ENCODE peak calls at places on chromosomes 7 and 10, in seven cellular contexts. C is HL-60, I is A673, O is Calu3, S is cardiac fibroblast, X is thoracic aorta, H is tibial artery. J is an unnamed sample.

GRCh38 chr10:80357000-80357803 is 621 bp downstream of the DYDC2 start:
- DNase-seq in O (peak), C (no peak), H (no peak), X (no peak), S (no peak), I (peak), J (peak)

GRCh38 chr7:105589221-105590077 is 8.2 kb upstream of the EFCAB10 start:
- DNase-seq in S (peak), H (peak), I (peak), C (peak), O (peak), X (no peak), J (peak)

GRCh38 chr10:48439581-48440041 is 133.1 kb downstream of the MAPK8 start:
- DNase-seq in C (no peak), S (peak), X (no peak), I (no peak), H (no peak), O (peak), J (no peak)

GRCh38 chr10:31759124-31759798 is 169.4 kb downstream of the ARHGAP12 start:
- DNase-seq in X (peak), O (peak), I (no peak), H (peak), S (peak), C (no peak), J (peak)

GRCh38 chr7:143437568-143437967 is 5.7 kb upstream of the TAS2R60 start:
- DNase-seq in I (no peak), H (no peak), X (no peak), C (no peak), O (no peak), S (no peak), J (no peak)

GRCh38 chr7:4745265-4745919 is 30.0 kb upstream of the AP5Z1 start:
- DNase-seq in H (no peak), X (no peak), C (no peak), O (no peak), S (no peak), I (no peak), J (no peak)

GRCh38 chr7:106604303-106604918 is 56.5 kb downstream of the CCDC71L start:
- DNase-seq in I (no peak), H (no peak), O (no peak), S (no peak), X (no peak), C (peak), J (no peak)

GRCh38 chr7:122528879-122529481 is 169.9 kb downstream of the RNF133 start:
- DNase-seq in O (no peak), S (peak), X (no peak), I (peak), C (no peak), H (no peak), J (no peak)

GRCh38 chr7:100166966-100167911 is 1.2 kb downstream of the GAL3ST4 start:
- DNase-seq in I (no peak), C (no peak), H (no peak), O (no peak), X (no peak), S (no peak), J (no peak)

GRCh38 chr10:79171504-79171903 is 102.7 kb downstream of the ZMIZ1 start:
- DNase-seq in C (no peak), O (no peak), I (no peak), X (no peak), S (no peak), H (no peak), J (no peak)

GRCh38 chr7:47506716-47507354 is 75.1 kb downstream of the TNS3 start:
- DNase-seq in I (no peak), S (peak), O (no peak), X (no peak), C (no peak), H (peak), J (no peak)

GRCh38 chr10:132807621-132808049 is 21.7 kb upstream of the NKX6-2 start:
- DNase-seq in I (no peak), X (no peak), H (no peak), C (no peak), O (no peak), S (no peak), J (no peak)

GRCh38 chr7:25731035-25731880 is 420.7 kb upstream of the NFE2L3 start:
- DNase-seq in C (no peak), S (peak), H (no peak), O (no peak), X (no peak), I (peak), J (no peak)

GRCh38 chr10:43863859-43864591 is 215.3 kb upstream of the ZNF32 start:
- DNase-seq in S (peak), I (no peak), O (peak), H (peak), X (no peak), C (no peak), J (no peak)

GRCh38 chr7:156829669-156830336 is 63.2 kb downstream of the LMBR1 start:
- DNase-seq in O (no peak), C (no peak), X (no peak), H (no peak), S (no peak), I (no peak), J (no peak)

GRCh38 chr7:61111-61510 is 131.3 kb upstream of the FAM20C start:
- DNase-seq in I (no peak), H (no peak), C (no peak), O (no peak), X (no peak), S (no peak), J (no peak)

GRCh38 chr10:72336259-72337038 is 18.3 kb downstream of the DNAJB12 start:
- DNase-seq in H (no peak), I (no peak), S (peak), O (no peak), C (no peak), X (no peak), J (no peak)

GRCh38 chr10:76040830-76041220 is 609.4 kb downstream of the LRMDA start:
- DNase-seq in O (no peak), H (no peak), I (no peak), X (no peak), C (no peak), S (no peak), J (no peak)

GRCh38 chr10:76036962-76037361 is 605.5 kb downstream of the LRMDA start:
- DNase-seq in X (no peak), I (no peak), S (no peak), C (no peak), H (no peak), O (peak), J (no peak)

GRCh38 chr10:76038696-76039095 is 607.3 kb downstream of the LRMDA start:
- DNase-seq in X (no peak), C (no peak), S (no peak), I (no peak), H (no peak), O (no peak), J (no peak)

GRCh38 chr10:76037531-76037930 is 606.1 kb downstream of the LRMDA start:
- DNase-seq in C (no peak), H (no peak), O (no peak), X (no peak), S (peak), I (no peak), J (no peak)

DNA sequence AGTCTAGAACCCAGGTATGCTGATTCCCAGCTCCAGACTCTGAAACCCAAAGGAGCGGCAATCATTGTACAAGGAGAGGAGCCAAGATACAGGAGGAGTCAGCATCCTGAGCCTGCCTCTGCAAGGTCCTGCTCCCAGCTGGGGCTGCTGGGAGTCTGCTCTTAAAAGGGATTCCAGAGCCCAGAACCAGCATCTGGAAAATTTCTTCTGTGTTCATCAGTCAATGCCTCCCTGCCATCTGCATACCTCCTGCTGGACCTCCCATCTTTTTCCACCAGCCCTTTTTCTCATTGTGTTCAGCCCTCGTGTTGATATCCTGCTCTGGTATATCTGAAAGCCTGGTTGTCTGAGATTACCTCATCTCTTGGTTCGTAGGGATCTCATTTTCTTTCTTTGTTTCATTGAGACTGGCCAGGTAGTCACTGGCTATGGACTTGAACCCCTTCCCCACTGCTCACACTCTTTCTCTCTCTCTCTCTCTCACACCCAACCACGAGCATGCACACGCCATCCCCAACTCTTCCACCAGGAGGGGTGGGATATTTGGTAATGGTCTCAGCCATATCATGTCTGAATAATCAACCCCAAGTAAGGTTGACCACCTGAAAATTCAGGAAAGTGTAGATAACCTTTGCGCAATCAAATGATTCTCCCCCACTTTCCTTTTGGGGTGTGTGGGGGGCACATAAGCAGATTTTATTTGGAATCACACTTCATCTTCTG is 608.8 kb downstream of the LRMDA start:
- DNase-seq in H (no peak), S (no peak), C (no peak), I (no peak), O (no peak), X (no peak), J (no peak)
- TF ChIP-seq CTCF in H (no peak), S (peak), C (no peak), I (peak), O (peak), X (no peak), J (peak)

GRCh38 chr7:131546583-131547111 is 9.8 kb downstream of the PODXL start:
- DNase-seq in O (peak), H (no peak), I (peak), X (no peak), S (no peak), C (peak), J (peak)
- TF ChIP-seq CTCF in O (peak), H (peak), I (peak), X (peak), S (peak), C (peak), J (peak)

GRCh38 chr7:18037609-18038008 is 10.0 kb upstream of the PRPS1L1 start:
- DNase-seq in S (no peak), I (no peak), O (no peak), C (no peak), X (no peak), H (no peak), J (no peak)

GRCh38 chr7:18038391-18038790 is 10.7 kb upstream of the PRPS1L1 start:
- DNase-seq in I (no peak), X (no peak), S (no peak), O (no peak), H (no peak), C (no peak), J (no peak)

GRCh38 chr7:18036783-18037182 is 9.1 kb upstream of the PRPS1L1 start:
- DNase-seq in H (no peak), C (no peak), I (no peak), X (no peak), O (no peak), S (no peak), J (no peak)

GRCh38 chr7:18041202-18041601 is 13.6 kb upstream of the PRPS1L1 start:
- DNase-seq in X (no peak), I (no peak), C (no peak), H (no peak), O (no peak), S (no peak), J (no peak)

GRCh38 chr7:18040196-18040595 is 12.6 kb upstream of the PRPS1L1 start:
- DNase-seq in H (no peak), I (no peak), C (no peak), S (peak), X (no peak), O (peak), J (no peak)
- TF ChIP-seq CTCF in H (no peak), I (no peak), C (no peak), S (no peak), X (no peak), O (no peak), J (no peak)

GRCh38 chr7:32206987-32207386 is 136.8 kb upstream of the PDE1C start:
- DNase-seq in S (peak), H (no peak), C (no peak), X (no peak), O (peak), I (peak), J (peak)
- TF ChIP-seq CTCF in S (peak), H (no peak), C (no peak), X (no peak), O (peak), I (no peak), J (peak)

DNA sequence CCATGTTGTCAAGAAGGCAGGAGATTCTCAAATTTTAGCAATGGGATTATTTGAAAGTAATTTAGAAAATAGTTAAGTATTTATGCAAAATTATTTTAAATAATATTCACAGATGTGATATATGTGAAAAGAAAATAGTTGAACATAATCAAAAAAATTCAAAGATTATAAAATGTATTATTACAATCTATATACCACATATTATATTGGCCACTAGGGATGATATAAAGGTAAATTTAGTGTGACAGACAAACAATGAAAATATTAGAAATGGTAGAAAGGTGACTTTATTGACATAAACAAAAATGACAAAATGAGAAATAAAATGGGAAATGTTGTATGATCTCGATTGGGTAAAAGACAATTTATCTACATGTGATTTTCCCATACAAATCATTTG is 385.5 kb downstream of the PCDH15 start:
- DNase-seq in H (no peak), C (no peak), I (no peak), S (no peak), X (no peak), O (no peak), J (no peak)
- TF ChIP-seq CTCF in H (no peak), C (no peak), I (no peak), S (no peak), X (no peak), O (no peak), J (peak)

DNA sequence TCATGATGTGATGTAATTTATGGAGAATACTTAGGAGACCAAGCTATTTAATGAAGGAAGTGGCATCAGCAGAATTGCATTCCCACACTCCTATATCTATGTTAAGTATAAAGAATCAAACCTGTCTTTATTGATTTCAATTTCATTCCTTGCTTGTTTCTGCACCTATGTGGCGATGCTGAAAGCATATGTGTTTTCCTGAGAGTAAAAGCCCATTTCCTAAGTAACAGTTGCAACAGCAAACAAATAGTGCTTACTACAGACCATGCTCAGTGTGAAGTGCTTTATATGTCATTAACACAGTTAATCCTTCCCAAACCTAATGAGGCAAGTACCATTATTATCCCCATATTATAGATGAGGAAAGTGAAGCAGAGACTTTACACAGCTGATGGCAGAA is 552.1 kb downstream of the PARD3 start:
- DNase-seq in C (no peak), X (no peak), I (peak), S (peak), H (no peak), O (no peak), J (no peak)
- TF ChIP-seq CTCF in C (no peak), X (no peak), I (peak), S (peak), H (no peak), O (no peak), J (no peak)

GRCh38 chr7:108308913-108309312 is 147.3 kb downstream of the NRCAM start:
- DNase-seq in O (no peak), I (peak), S (peak), C (no peak), X (no peak), H (no peak), J (no peak)

GRCh38 chr7:108310351-108310750 is 145.9 kb downstream of the NRCAM start:
- DNase-seq in S (peak), I (no peak), O (no peak), X (no peak), C (no peak), H (no peak), J (no peak)

GRCh38 chr7:108303332-108303731 is 152.9 kb downstream of the NRCAM start:
- DNase-seq in H (no peak), C (no peak), I (no peak), O (no peak), X (no peak), S (no peak), J (no peak)

GRCh38 chr7:108308276-108308675 is 148.0 kb downstream of the NRCAM start:
- DNase-seq in H (no peak), C (no peak), S (peak), O (no peak), X (no peak), I (no peak), J (no peak)

GRCh38 chr7:108307246-108307982 is 148.8 kb downstream of the NRCAM start:
- DNase-seq in I (no peak), S (no peak), X (no peak), H (no peak), O (no peak), C (no peak), J (no peak)
- TF ChIP-seq CTCF in I (no peak), S (no peak), X (no peak), H (no peak), O (no peak), C (no peak), J (no peak)

DNA sequence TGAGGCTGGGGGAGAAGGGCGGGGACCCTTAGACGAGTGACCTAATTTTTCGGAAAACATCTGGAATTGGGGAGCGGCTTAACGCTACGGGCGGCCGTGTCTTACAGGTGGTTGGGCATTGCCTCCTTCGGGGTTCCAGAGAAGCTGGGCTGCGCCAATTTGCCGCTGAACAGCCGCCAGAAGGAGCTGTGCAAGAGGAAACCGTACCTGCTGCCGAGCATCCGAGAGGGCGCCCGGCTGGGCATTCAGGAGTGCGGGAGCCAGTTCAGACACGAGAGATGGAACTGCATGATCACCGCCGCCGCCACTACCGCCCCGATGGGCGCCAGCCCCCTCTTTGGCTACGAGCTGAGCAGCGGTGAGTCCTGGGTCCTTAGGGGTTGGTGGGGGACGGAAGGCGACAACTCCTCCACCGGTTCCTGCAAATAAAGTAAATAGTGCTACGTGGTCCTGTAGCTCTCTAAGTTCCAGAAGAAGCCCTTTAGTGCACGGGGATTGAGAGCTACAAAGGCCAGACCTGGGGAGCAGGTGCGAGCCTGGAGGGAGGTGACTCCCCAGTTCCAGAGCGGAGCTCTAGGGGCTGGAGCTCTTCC is 756 bp downstream of the WNT16 start:
- DNase-seq in H (no peak), I (no peak), X (no peak), S (no peak), O (peak), C (no peak), J (peak)
- TF ChIP-seq CTCF in H (no peak), I (no peak), X (no peak), S (no peak), O (peak), C (no peak), J (no peak)

GRCh38 chr7:28645866-28646265 is 233.5 kb downstream of the CREB5 start:
- DNase-seq in S (no peak), X (no peak), C (no peak), I (no peak), O (no peak), H (no peak), J (no peak)

GRCh38 chr7:28649189-28649588 is 236.9 kb downstream of the CREB5 start:
- DNase-seq in O (no peak), X (no peak), H (no peak), S (no peak), I (no peak), C (no peak), J (no peak)

GRCh38 chr7:28647076-28647421 is 234.7 kb downstream of the CREB5 start:
- DNase-seq in H (no peak), O (no peak), C (no peak), I (no peak), X (no peak), S (no peak), J (no peak)

GRCh38 chr7:28643369-28644340 is 231.3 kb downstream of the CREB5 start:
- DNase-seq in C (no peak), S (no peak), H (no peak), O (no peak), X (no peak), I (no peak), J (no peak)

DNA sequence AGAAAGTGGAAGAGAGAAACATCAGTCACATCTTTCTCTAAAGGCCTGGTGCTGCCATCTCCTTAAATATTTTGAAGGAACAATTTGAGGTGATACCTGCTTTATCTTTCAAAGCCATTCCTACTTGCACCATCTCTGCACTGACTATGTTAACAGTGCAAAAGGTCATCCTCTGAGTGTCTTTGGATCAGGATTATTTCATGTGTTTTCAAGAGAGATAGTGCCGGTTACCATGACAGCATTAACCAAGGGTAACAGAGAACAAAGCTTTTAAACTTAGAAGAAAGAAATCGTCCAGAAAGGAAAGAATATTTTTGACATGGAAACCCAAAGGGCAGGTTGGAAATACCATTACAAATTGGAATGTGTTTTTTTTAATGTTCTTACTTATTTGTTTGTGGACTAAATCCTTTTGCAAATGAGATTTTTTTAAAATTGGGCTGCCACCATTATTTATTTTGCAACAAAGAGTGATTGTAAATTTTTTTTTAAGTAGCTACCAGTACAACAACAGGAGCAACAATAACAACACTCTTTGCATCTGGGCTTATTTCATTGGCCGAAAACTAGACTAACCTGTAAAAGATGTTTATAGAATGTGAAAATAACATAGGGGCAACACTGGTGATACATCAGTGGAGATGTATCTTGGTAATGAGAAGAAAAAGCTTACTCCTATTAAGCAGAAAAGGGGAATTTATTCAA is 234.2 kb downstream of the CREB5 start:
- DNase-seq in X (no peak), S (no peak), I (no peak), H (no peak), C (no peak), O (no peak), J (no peak)
- TF ChIP-seq CTCF in X (no peak), S (no peak), I (no peak), H (no peak), C (no peak), O (no peak), J (no peak)